ENCODE peak calls at places on chromosomes 13 and 19, in seven cellular contexts. U, F, I, W, O, C and D are unnamed samples.

GRCh38 chr13:73877399-73877798 is 256.8 kb downstream of the KLF12 start:
- DNase-seq in U (no peak), F (no peak), I (no peak), W (no peak), O (no peak), C (no peak), D (no peak)

GRCh38 chr13:20869540-20869939 is 33.0 kb downstream of the XPO4 start:
- DNase-seq in U (peak; percentile 38), F (no peak), I (no peak), W (no peak), O (no peak), C (no peak), D (no peak)

GRCh38 chr13:34294483-34295129 is 476.7 kb downstream of the RFC3 start:
- DNase-seq in U (peak; percentile 35), F (no peak), I (no peak), W (peak; percentile 27), O (no peak), C (no peak), D (no peak)

GRCh38 chr13:34515201-34515600 is 426.9 kb upstream of the NBEA start:
- DNase-seq in U (no peak), F (no peak), I (no peak), W (no peak), O (no peak), C (no peak), D (no peak)

GRCh38 chr13:84445776-84446175 is 563.5 kb upstream of the SLITRK1 start:
- DNase-seq in U (peak; percentile 76), F (no peak), I (no peak), W (peak; percentile 89), O (no peak), C (no peak), D (no peak)

GRCh38 chr19:46901701-46902401 is 41.1 kb downstream of the ARHGAP35 start:
- DNase-seq in U (no peak), F (no peak), I (no peak), W (peak; percentile 61), O (no peak), C (no peak), D (no peak)

GRCh38 chr13:73598021-73598712 is 536.0 kb downstream of the KLF12 start:
- DNase-seq in U (peak; percentile 39), F (no peak), I (no peak), W (peak; percentile 66), O (no peak), C (no peak), D (no peak)

GRCh38 chr19:37227996-37228395 is 10.0 kb downstream of the ZNF383 start:
- DNase-seq in U (peak; percentile 22), F (no peak), I (no peak), W (no peak), O (peak; percentile 81), C (no peak), D (peak; percentile 23)

GRCh38 chr19:39557791-39558622 is 18.0 kb upstream of the EID2 start:
- DNase-seq in U (peak; percentile 52), F (no peak), I (no peak), W (no peak), O (no peak), C (no peak), D (no peak)

GRCh38 chr19:996051-996838 is 4.0 kb upstream of the GRIN3B start:
- DNase-seq in U (peak; percentile 54), F (no peak), I (no peak), W (peak; percentile 55), O (peak; percentile 67), C (no peak), D (no peak)

GRCh38 chr13:113980489-113981064 is 6.7 kb upstream of the C13orf46 start:
- DNase-seq in U (no peak), F (no peak), I (no peak), W (no peak), O (no peak), C (no peak), D (no peak)

GRCh38 chr13:64446372-64446771 is 2783.8 kb downstream of the PCDH9 start:
- DNase-seq in U (peak; percentile 65), F (no peak), I (no peak), W (no peak), O (no peak), C (no peak), D (no peak)

GRCh38 chr19:50721441-50722137 is 1.6 kb upstream of the CLEC11A start:
- DNase-seq in U (no peak), F (no peak), I (no peak), W (no peak), O (no peak), C (no peak), D (no peak)

DNA sequence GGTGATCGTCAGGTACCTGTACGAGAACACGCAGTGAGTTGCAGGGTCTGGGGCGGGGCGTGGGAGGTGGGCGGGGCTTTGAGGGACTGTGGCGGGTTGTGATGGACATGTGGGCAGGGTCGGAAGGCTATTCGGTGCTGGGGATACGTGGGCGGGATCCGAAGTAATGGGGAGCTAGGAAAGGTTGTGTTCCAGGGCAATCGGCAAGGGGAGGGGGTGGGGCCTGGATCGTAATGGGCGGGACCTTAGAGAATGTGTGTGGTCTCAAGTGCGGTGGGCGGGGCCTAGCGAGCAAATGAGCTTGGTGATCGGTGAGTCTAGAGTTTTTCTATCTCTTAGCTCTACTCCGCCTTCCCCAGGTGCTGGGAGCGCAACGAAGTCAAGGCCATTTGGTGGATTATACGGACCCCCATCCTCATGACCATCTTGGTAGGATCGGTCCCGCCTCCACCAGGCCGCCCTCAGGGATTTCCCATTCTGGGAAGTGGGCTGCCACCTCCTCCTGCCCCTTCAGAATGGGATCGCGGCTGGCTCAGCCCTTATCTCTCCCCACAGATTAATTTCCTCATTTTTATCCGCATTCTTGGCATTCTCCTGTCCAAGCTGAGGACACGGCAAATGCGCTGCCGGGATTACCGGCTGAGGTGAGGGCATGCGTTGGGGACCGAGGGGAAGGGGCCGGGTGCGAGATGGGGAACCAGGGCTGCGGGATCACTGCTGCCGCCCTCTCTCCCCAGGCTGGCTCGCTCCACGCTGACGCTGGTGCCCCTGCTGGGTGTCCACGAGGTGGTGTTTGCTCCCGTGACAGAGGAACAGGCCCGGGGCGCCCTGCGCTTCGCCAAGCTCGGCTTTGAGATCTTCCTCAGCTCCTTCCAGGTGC is 9.6 kb downstream of the GIPR start:
- DNase-seq in U (peak; percentile 96), F (no peak), I (no peak), W (peak; percentile 55), O (peak; percentile 98), C (peak; percentile 86), D (peak; percentile 82)
- TF ChIP-seq CTCF in U (peak; percentile 29), F (peak; percentile 47), I (peak; percentile 36), W (no peak), O (no peak), C (no peak), D (peak; percentile 41)

GRCh38 chr13:29750178-29750530 is 100.3 kb downstream of the UBL3 start:
- DNase-seq in U (no peak), F (no peak), I (no peak), W (no peak), O (no peak), C (no peak), D (no peak)

GRCh38 chr13:29746167-29746677 is 104.2 kb downstream of the UBL3 start:
- DNase-seq in U (no peak), F (no peak), I (no peak), W (no peak), O (no peak), C (no peak), D (no peak)

GRCh38 chr13:29752175-29752574 is 98.2 kb downstream of the UBL3 start:
- DNase-seq in U (no peak), F (no peak), I (no peak), W (no peak), O (no peak), C (no peak), D (no peak)

GRCh38 chr13:29748097-29748496 is 102.3 kb downstream of the UBL3 start:
- DNase-seq in U (no peak), F (no peak), I (no peak), W (no peak), O (no peak), C (no peak), D (no peak)

DNA sequence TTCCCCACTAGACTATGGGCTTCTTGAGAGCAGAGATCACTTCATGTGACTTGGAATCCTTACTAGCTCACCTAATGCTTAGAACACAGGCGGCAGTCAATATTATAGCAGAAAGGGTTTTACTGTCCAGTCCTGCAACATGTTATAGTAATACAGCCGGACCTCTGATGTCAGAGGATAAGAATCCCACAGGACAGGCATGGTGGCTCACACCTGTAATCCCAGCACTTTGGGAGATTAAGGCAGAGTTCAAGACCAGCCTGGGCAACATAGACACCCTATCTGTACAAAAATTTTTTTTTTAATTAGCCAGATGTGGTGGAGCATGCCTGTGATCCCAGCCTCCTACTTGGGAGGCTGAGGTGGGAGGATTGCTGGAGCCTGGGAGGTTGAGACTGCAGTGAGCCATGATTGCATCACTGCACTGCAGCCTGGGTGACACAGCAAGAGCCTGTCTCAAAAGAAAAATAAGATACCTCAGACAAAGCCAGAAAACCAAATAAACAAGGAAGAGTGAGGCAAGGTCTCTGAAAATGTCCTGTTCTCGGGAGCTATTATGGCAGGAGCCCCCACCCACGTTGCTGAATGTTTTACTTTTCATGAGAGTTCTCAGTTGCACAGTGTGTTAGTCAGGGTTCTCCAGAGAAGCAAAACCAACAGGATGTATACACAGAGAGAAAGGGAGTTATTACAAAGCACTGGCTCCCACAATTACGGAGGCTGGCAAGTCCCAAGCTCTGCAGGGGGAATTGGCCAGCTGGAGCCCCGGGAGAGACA is 100.8 kb downstream of the UBL3 start:
- DNase-seq in U (peak; percentile 51), F (no peak), I (no peak), W (peak; percentile 50), O (no peak), C (no peak), D (no peak)
- TF ChIP-seq CTCF in U (no peak), F (no peak), I (no peak), W (no peak), O (no peak), C (no peak), D (no peak)

DNA sequence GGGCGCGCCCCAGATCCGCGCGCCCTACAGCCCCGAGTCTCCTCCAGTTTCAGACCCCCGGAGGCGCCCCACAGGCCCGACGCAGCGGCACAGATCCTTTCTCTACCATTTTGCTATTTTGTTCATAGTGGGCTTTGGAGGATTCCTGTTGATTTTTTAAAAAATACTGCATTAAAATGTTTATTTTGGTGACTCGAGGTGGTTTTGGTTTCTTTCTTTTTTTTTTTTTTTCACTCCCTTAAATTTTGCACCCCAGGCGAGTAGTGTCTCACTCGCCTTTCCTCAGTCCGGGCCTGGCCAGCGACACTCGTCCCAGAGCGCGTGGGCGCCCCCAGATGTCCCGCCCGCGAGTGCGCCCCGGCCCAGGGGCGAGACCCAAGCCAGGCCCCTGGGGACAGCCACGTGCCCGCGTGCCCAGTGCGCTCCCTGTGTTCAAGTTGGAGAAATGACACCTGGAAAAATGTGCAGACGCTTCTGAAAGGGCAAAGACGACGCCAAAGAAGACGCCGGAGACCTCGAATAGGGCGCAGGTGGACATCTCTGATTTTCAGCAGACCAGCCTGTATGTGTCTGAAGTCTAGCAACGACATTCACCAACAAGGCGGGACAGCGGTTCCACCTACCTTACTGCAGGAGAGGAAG is 478 bp upstream of the INSR start:
- DNase-seq in U (no peak), F (no peak), I (no peak), W (peak; percentile 12), O (peak; percentile 53), C (peak; percentile 69), D (peak; percentile 53)
- TF ChIP-seq CTCF in U (peak; percentile 4), F (peak; percentile 24), I (peak; percentile 7), W (no peak), O (no peak), C (peak; percentile 27), D (peak; percentile 53)

DNA sequence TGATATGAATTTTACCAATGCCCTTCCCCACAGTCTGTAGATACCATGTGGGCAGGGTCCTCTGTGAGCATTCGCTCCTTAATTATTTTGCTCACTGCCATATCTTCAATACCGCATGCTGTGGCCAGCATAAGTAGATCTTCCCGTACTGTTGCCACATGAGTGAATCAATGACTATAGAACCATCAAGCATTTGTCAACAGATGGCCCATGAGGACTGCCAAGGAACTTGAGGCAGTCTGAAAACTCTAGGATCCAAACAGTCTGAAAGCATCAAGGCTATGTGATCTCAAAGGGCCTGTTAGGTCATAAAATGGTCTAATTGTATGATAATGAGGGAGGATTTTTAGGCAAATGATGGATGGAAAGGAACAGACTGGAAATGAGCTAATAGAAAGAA is 27.4 kb upstream of the GPR12 start:
- DNase-seq in U (no peak), F (no peak), I (no peak), W (no peak), O (no peak), C (no peak), D (no peak)
- TF ChIP-seq CTCF in U (no peak), F (no peak), I (no peak), W (no peak), O (no peak), C (no peak), D (no peak)